ENCODE peak calls at places on chromosomes 4 and X, in four cellular contexts. One of them, this sample, is unnamed.

GRCh38 chrX:2928127-2928582 is 984 bp downstream of the ARSD start:
- DNase-seq in esophagus muscularis mucosa: peak
- DNase-seq in GM10248: no peak
- DNase-seq in AG10803: no peak
- DNase-seq in this sample: peak

GRCh38 chr4:152415980-152416379 is 119.9 kb downstream of the FBXW7 start:
- DNase-seq in esophagus muscularis mucosa: no peak
- DNase-seq in GM10248: no peak
- DNase-seq in AG10803: peak
- DNase-seq in this sample: no peak

GRCh38 chr4:182015893-182016292 is 227.3 kb upstream of the TENM3 start:
- DNase-seq in esophagus muscularis mucosa: no peak
- DNase-seq in GM10248: peak
- DNase-seq in AG10803: peak
- DNase-seq in this sample: peak

GRCh38 chr4:55356991-55357461 is 11.0 kb downstream of the SRD5A3 start:
- DNase-seq in esophagus muscularis mucosa: no peak
- DNase-seq in GM10248: no peak
- DNase-seq in AG10803: peak
- DNase-seq in this sample: no peak

GRCh38 chr4:165060938-165061337 is 7.3 kb downstream of the TRIM75 start:
- DNase-seq in esophagus muscularis mucosa: peak
- DNase-seq in GM10248: no peak
- DNase-seq in AG10803: no peak
- DNase-seq in this sample: no peak

GRCh38 chr4:153541426-153542096 is 75.4 kb downstream of the TMEM131L start:
- DNase-seq in esophagus muscularis mucosa: peak
- DNase-seq in GM10248: no peak
- DNase-seq in AG10803: peak
- DNase-seq in this sample: no peak

GRCh38 chr4:42638993-42639392 is 17.9 kb downstream of the ATP8A1 start:
- DNase-seq in esophagus muscularis mucosa: no peak
- DNase-seq in GM10248: peak
- DNase-seq in AG10803: no peak
- DNase-seq in this sample: peak

GRCh38 chr4:168622600-168622999 is 125.7 kb downstream of the PALLD start:
- DNase-seq in esophagus muscularis mucosa: no peak
- DNase-seq in GM10248: no peak
- DNase-seq in AG10803: no peak
- DNase-seq in this sample: no peak

GRCh38 chr4:25654971-25655963 is at the start of gene SLC34A2:
- DNase-seq in esophagus muscularis mucosa: no peak
- DNase-seq in GM10248: no peak
- DNase-seq in AG10803: no peak
- DNase-seq in this sample: no peak

GRCh38 chrX:18885317-18886004 is 98.5 kb downstream of the PHKA2 start:
- DNase-seq in esophagus muscularis mucosa: no peak
- DNase-seq in GM10248: no peak
- DNase-seq in AG10803: no peak
- DNase-seq in this sample: no peak

GRCh38 chr4:87078987-87079469 is 141.4 kb downstream of the KLHL8 start:
- DNase-seq in esophagus muscularis mucosa: no peak
- DNase-seq in GM10248: no peak
- DNase-seq in AG10803: peak
- DNase-seq in this sample: no peak

GRCh38 chr4:3305610-3306371 is 13.0 kb downstream of the RGS12 start:
- DNase-seq in esophagus muscularis mucosa: no peak
- DNase-seq in GM10248: no peak
- DNase-seq in AG10803: no peak
- DNase-seq in this sample: no peak

GRCh38 chr4:1611501-1611870 is 72.6 kb downstream of the FAM53A start:
- DNase-seq in esophagus muscularis mucosa: no peak
- DNase-seq in GM10248: no peak
- DNase-seq in AG10803: no peak
- DNase-seq in this sample: no peak

GRCh38 chr4:40525811-40526598 is 103.7 kb downstream of the RBM47 start:
- DNase-seq in esophagus muscularis mucosa: no peak
- DNase-seq in GM10248: no peak
- DNase-seq in AG10803: peak
- DNase-seq in this sample: no peak

GRCh38 chr4:105453550-105454201 is 20.2 kb downstream of the PPA2 start:
- DNase-seq in esophagus muscularis mucosa: no peak
- DNase-seq in GM10248: peak
- DNase-seq in AG10803: no peak
- DNase-seq in this sample: peak

GRCh38 chr4:122606364-122607043 is 14.4 kb downstream of the IL21 start:
- DNase-seq in esophagus muscularis mucosa: no peak
- DNase-seq in GM10248: no peak
- DNase-seq in AG10803: no peak
- DNase-seq in this sample: no peak

GRCh38 chr4:128571747-128572146 is 237.8 kb upstream of the JADE1 start:
- DNase-seq in esophagus muscularis mucosa: no peak
- DNase-seq in GM10248: no peak
- DNase-seq in AG10803: peak
- DNase-seq in this sample: no peak

GRCh38 chrX:109184506-109185139 is 297.3 kb downstream of the GUCY2F start:
- DNase-seq in esophagus muscularis mucosa: no peak
- DNase-seq in GM10248: no peak
- DNase-seq in AG10803: no peak
- DNase-seq in this sample: no peak

GRCh38 chr4:153013202-153013988 is 77.3 kb downstream of the FHDC1 start:
- DNase-seq in esophagus muscularis mucosa: no peak
- DNase-seq in GM10248: no peak
- DNase-seq in AG10803: no peak
- DNase-seq in this sample: no peak

GRCh38 chrX:71650333-71650969 is 16.9 kb upstream of the LOC101059915 start:
- DNase-seq in esophagus muscularis mucosa: no peak
- DNase-seq in GM10248: no peak
- DNase-seq in AG10803: no peak
- DNase-seq in this sample: no peak

GRCh38 chr4:122758033-122758432 is 25.5 kb downstream of the BBS12 start:
- DNase-seq in esophagus muscularis mucosa: no peak
- DNase-seq in GM10248: peak
- DNase-seq in AG10803: peak
- DNase-seq in this sample: peak

GRCh38 chr4:151519728-151520415 is 110.9 kb downstream of the FHIP1A start:
- DNase-seq in esophagus muscularis mucosa: no peak
- DNase-seq in GM10248: no peak
- DNase-seq in AG10803: no peak
- DNase-seq in this sample: no peak

GRCh38 chr4:108646706-108647105 is 3.7 kb upstream of the OSTC start:
- DNase-seq in esophagus muscularis mucosa: no peak
- DNase-seq in GM10248: no peak
- DNase-seq in AG10803: no peak
- DNase-seq in this sample: no peak

GRCh38 chr4:155837203-155837796 is 28.8 kb downstream of the ASIC5 start:
- DNase-seq in esophagus muscularis mucosa: no peak
- DNase-seq in GM10248: no peak
- DNase-seq in AG10803: no peak
- DNase-seq in this sample: no peak

GRCh38 chr4:92477309-92477708 is 173.5 kb downstream of the GRID2 start:
- DNase-seq in esophagus muscularis mucosa: no peak
- DNase-seq in GM10248: no peak
- DNase-seq in AG10803: no peak
- DNase-seq in this sample: no peak

DNA sequence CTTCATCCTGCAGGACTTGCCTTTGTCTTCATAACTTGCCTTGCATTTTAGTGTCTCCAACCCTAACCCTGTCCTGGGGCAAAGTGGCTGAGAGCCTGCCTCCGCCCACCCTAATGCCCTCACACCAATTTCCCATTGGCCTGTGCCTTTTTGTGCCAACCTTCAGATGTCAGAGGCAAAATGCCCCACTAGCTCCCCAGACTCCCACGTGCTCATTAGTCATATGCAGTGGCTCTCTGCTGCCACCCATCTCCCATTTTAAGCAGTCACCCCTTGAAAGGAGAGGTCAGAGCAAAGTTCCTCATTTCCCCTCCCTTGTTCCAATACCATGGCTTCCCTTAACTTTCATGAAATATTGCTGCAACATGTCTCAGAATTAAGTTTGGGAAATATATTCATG is 74.8 kb upstream of the PASD1 start:
- DNase-seq in esophagus muscularis mucosa: no peak
- DNase-seq in GM10248: peak
- DNase-seq in AG10803: no peak
- DNase-seq in this sample: peak
- TF ChIP-seq CTCF in esophagus muscularis mucosa: no peak
- TF ChIP-seq CTCF in GM10248: peak
- TF ChIP-seq CTCF in AG10803: no peak
- TF ChIP-seq CTCF in this sample: peak

GRCh38 chrX:44544036-44544435 is 1.4 kb upstream of the FUNDC1 start:
- DNase-seq in esophagus muscularis mucosa: no peak
- DNase-seq in GM10248: no peak
- DNase-seq in AG10803: no peak
- DNase-seq in this sample: no peak

DNA sequence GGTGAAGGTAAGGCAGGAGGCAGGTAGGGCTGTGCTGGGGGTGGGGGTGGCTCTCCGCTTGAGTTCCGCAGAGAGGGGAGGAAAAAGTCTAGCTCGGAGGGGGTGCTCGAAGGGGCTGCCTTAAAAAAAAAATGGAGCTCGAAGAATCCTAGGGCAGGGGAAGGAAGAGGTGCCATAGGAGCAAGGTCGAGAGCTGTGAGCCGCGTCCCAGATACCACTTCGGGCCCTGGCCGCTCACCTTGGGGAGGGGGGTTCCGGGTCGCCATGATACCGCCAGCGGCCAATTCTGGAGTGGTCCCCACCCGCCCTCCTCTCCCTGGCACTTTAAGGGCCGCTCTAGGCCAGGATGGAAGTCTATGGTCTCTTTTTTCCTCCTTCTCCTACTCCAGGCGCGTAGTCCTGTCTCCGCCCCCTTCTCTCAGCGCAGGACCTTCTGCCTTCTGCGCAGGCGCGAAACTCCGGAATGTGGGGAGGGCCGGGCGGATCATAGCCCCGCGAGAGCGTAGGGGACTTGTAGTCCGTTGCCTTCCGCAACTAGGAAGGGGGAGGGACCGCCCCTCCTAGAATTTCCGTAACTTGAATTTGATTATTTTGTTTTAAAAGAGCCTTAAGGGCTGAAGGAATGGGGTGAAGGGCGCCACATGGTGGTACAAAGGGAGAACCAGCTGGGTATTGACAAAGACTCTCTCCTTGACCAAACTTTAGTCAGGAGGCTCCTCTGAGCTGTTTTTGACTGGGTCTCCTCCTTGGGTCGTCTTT is at the start of gene FUNDC1:
- DNase-seq in esophagus muscularis mucosa: peak
- DNase-seq in GM10248: peak
- DNase-seq in AG10803: peak
- DNase-seq in this sample: peak
- TF ChIP-seq CTCF in esophagus muscularis mucosa: peak
- TF ChIP-seq CTCF in GM10248: no peak
- TF ChIP-seq CTCF in AG10803: peak
- TF ChIP-seq CTCF in this sample: peak

GRCh38 chrX:68807818-68808217 is 21.0 kb upstream of the EFNB1 start:
- DNase-seq in esophagus muscularis mucosa: no peak
- DNase-seq in GM10248: no peak
- DNase-seq in AG10803: peak
- DNase-seq in this sample: no peak
- TF ChIP-seq CTCF in esophagus muscularis mucosa: peak
- TF ChIP-seq CTCF in GM10248: no peak
- TF ChIP-seq CTCF in AG10803: peak
- TF ChIP-seq CTCF in this sample: no peak

GRCh38 chr4:167359711-167360110 is 125.4 kb upstream of the SPOCK3 start:
- DNase-seq in esophagus muscularis mucosa: no peak
- DNase-seq in GM10248: no peak
- DNase-seq in AG10803: no peak
- DNase-seq in this sample: no peak
- TF ChIP-seq CTCF in esophagus muscularis mucosa: no peak
- TF ChIP-seq CTCF in GM10248: no peak
- TF ChIP-seq CTCF in AG10803: no peak
- TF ChIP-seq CTCF in this sample: no peak

GRCh38 chr4:127126718-127127117 is 506.0 kb upstream of the INTU start:
- DNase-seq in esophagus muscularis mucosa: no peak
- DNase-seq in GM10248: no peak
- DNase-seq in AG10803: no peak
- DNase-seq in this sample: no peak

GRCh38 chr4:127120706-127121105 is 512.1 kb upstream of the INTU start:
- DNase-seq in esophagus muscularis mucosa: no peak
- DNase-seq in GM10248: no peak
- DNase-seq in AG10803: no peak
- DNase-seq in this sample: no peak

GRCh38 chr4:127124919-127125318 is 507.8 kb upstream of the INTU start:
- DNase-seq in esophagus muscularis mucosa: no peak
- DNase-seq in GM10248: no peak
- DNase-seq in AG10803: peak
- DNase-seq in this sample: no peak
- TF ChIP-seq CTCF in esophagus muscularis mucosa: no peak
- TF ChIP-seq CTCF in GM10248: no peak
- TF ChIP-seq CTCF in AG10803: peak
- TF ChIP-seq CTCF in this sample: no peak

GRCh38 chr4:6910960-6911874 is 1.6 kb downstream of the TBC1D14 start:
- DNase-seq in esophagus muscularis mucosa: no peak
- DNase-seq in GM10248: no peak
- DNase-seq in AG10803: no peak
- DNase-seq in this sample: no peak

GRCh38 chr4:6908397-6909112 is 1.1 kb upstream of the TBC1D14 start:
- DNase-seq in esophagus muscularis mucosa: no peak
- DNase-seq in GM10248: no peak
- DNase-seq in AG10803: peak
- DNase-seq in this sample: peak

GRCh38 chr4:6909970-6910339 is 329 bp downstream of the TBC1D14 start:
- DNase-seq in esophagus muscularis mucosa: no peak
- DNase-seq in GM10248: no peak
- DNase-seq in AG10803: no peak
- DNase-seq in this sample: no peak

GRCh38 chr4:6909113-6909969 is at the start of gene TBC1D14:
- DNase-seq in esophagus muscularis mucosa: peak
- DNase-seq in GM10248: peak
- DNase-seq in AG10803: peak
- DNase-seq in this sample: peak

DNA sequence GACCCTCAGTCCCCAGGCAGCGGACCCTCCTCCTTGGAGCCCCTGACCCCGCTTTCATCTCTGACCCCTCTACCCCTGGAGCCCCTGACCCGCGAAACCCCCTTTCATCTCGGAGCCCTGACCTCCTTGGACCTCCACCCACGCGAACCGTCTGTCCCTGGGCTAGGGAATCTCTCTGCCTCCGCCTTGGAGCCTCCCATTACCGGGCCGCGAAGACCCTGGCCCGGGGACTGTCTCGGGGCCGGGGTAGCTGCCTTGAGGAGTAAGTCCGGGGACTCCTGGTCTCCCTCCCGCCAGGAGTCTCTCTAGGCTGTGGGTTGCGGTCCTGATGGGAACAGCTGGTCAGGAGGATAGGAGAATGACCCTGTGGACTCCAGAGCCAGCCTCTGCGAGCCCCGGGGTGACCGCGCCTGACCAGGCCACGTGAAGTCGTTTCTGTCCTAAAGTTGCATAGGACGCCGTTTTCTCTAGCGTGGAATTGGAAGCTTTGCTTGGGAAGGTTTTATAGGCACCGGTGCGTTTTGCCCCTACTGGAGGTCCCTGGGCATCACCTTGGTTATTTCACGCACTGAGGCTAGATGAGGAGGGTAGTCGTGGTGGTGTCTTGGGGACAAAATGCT is 824 bp downstream of the TBC1D14 start:
- DNase-seq in esophagus muscularis mucosa: no peak
- DNase-seq in GM10248: no peak
- DNase-seq in AG10803: no peak
- DNase-seq in this sample: no peak
- TF ChIP-seq CTCF in esophagus muscularis mucosa: no peak
- TF ChIP-seq CTCF in GM10248: no peak
- TF ChIP-seq CTCF in AG10803: no peak
- TF ChIP-seq CTCF in this sample: no peak

GRCh38 chrX:154029439-154029838 is 9.7 kb upstream of the IRAK1 start:
- DNase-seq in esophagus muscularis mucosa: no peak
- DNase-seq in GM10248: no peak
- DNase-seq in AG10803: no peak
- DNase-seq in this sample: no peak
- TF ChIP-seq CTCF in esophagus muscularis mucosa: no peak
- TF ChIP-seq CTCF in GM10248: no peak
- TF ChIP-seq CTCF in AG10803: no peak
- TF ChIP-seq CTCF in this sample: no peak